ENCODE peak calls at places on chromosomes 7 and 10, in ten cellular contexts. One of them, this sample, is unnamed.

GRCh38 chr7:43764039-43764789 is 5.7 kb downstream of the BLVRA start:
- DNase-seq in T-cell: peak
- DNase-seq in posterior vena cava: peak
- DNase-seq in activated T-helper 1 cell treated with anti-CD3 and anti-CD28 coated beads, Interleukin-2, amount 50 U/mL, for 16 hours: no peak
- DNase-seq in B cell: peak
- DNase-seq in M059J: no peak
- DNase-seq in T-helper 1 cell: no peak
- DNase-seq in activated naive CD8-positive, alpha-beta T cell treated with anti-CD3 and anti-CD28 coated beads, Interleukin-2, amount 50 U/mL, for 16 hours: no peak
- DNase-seq in NCI-H2171 treated with DMSO at 0.1 percent for 48 hours: no peak
- DNase-seq in activated naive CD4-positive, alpha-beta T cell: peak
- DNase-seq in this sample: no peak

GRCh38 chr10:59674211-59674836 is 35.3 kb downstream of the SLC16A9 start:
- DNase-seq in T-cell: no peak
- DNase-seq in posterior vena cava: no peak
- DNase-seq in activated T-helper 1 cell treated with anti-CD3 and anti-CD28 coated beads, Interleukin-2, amount 50 U/mL, for 16 hours: no peak
- DNase-seq in B cell: no peak
- DNase-seq in M059J: peak
- DNase-seq in T-helper 1 cell: no peak
- DNase-seq in activated naive CD8-positive, alpha-beta T cell treated with anti-CD3 and anti-CD28 coated beads, Interleukin-2, amount 50 U/mL, for 16 hours: no peak
- DNase-seq in NCI-H2171 treated with DMSO at 0.1 percent for 48 hours: no peak
- DNase-seq in activated naive CD4-positive, alpha-beta T cell: no peak
- DNase-seq in this sample: no peak

GRCh38 chr10:82660983-82661382 is 786.0 kb downstream of the NRG3 start:
- DNase-seq in T-cell: no peak
- DNase-seq in posterior vena cava: no peak
- DNase-seq in activated T-helper 1 cell treated with anti-CD3 and anti-CD28 coated beads, Interleukin-2, amount 50 U/mL, for 16 hours: no peak
- DNase-seq in B cell: no peak
- DNase-seq in M059J: no peak
- DNase-seq in T-helper 1 cell: no peak
- DNase-seq in activated naive CD8-positive, alpha-beta T cell treated with anti-CD3 and anti-CD28 coated beads, Interleukin-2, amount 50 U/mL, for 16 hours: no peak
- DNase-seq in NCI-H2171 treated with DMSO at 0.1 percent for 48 hours: no peak
- DNase-seq in activated naive CD4-positive, alpha-beta T cell: no peak
- DNase-seq in this sample: peak

GRCh38 chr7:119900996-119901395 is 372.0 kb upstream of the KCND2 start:
- DNase-seq in T-cell: no peak
- DNase-seq in posterior vena cava: no peak
- DNase-seq in activated T-helper 1 cell treated with anti-CD3 and anti-CD28 coated beads, Interleukin-2, amount 50 U/mL, for 16 hours: no peak
- DNase-seq in B cell: no peak
- DNase-seq in M059J: peak
- DNase-seq in T-helper 1 cell: no peak
- DNase-seq in activated naive CD8-positive, alpha-beta T cell treated with anti-CD3 and anti-CD28 coated beads, Interleukin-2, amount 50 U/mL, for 16 hours: no peak
- DNase-seq in NCI-H2171 treated with DMSO at 0.1 percent for 48 hours: no peak
- DNase-seq in activated naive CD4-positive, alpha-beta T cell: no peak
- DNase-seq in this sample: no peak

GRCh38 chr7:71824356-71824755 is 587.8 kb downstream of the CALN1 start:
- DNase-seq in T-cell: no peak
- DNase-seq in posterior vena cava: no peak
- DNase-seq in activated T-helper 1 cell treated with anti-CD3 and anti-CD28 coated beads, Interleukin-2, amount 50 U/mL, for 16 hours: no peak
- DNase-seq in B cell: no peak
- DNase-seq in M059J: peak
- DNase-seq in T-helper 1 cell: no peak
- DNase-seq in activated naive CD8-positive, alpha-beta T cell treated with anti-CD3 and anti-CD28 coated beads, Interleukin-2, amount 50 U/mL, for 16 hours: no peak
- DNase-seq in NCI-H2171 treated with DMSO at 0.1 percent for 48 hours: no peak
- DNase-seq in activated naive CD4-positive, alpha-beta T cell: no peak
- DNase-seq in this sample: no peak

GRCh38 chr10:110437761-110438341 is 59.9 kb upstream of the DUSP5 start:
- DNase-seq in T-cell: no peak
- DNase-seq in posterior vena cava: peak
- DNase-seq in activated T-helper 1 cell treated with anti-CD3 and anti-CD28 coated beads, Interleukin-2, amount 50 U/mL, for 16 hours: no peak
- DNase-seq in B cell: no peak
- DNase-seq in M059J: no peak
- DNase-seq in T-helper 1 cell: no peak
- DNase-seq in activated naive CD8-positive, alpha-beta T cell treated with anti-CD3 and anti-CD28 coated beads, Interleukin-2, amount 50 U/mL, for 16 hours: no peak
- DNase-seq in NCI-H2171 treated with DMSO at 0.1 percent for 48 hours: no peak
- DNase-seq in activated naive CD4-positive, alpha-beta T cell: no peak
- DNase-seq in this sample: no peak

GRCh38 chr10:113326160-113327111 is 226.4 kb upstream of the HABP2 start:
- DNase-seq in T-cell: no peak
- DNase-seq in posterior vena cava: peak
- DNase-seq in activated T-helper 1 cell treated with anti-CD3 and anti-CD28 coated beads, Interleukin-2, amount 50 U/mL, for 16 hours: no peak
- DNase-seq in B cell: no peak
- DNase-seq in M059J: peak
- DNase-seq in T-helper 1 cell: no peak
- DNase-seq in activated naive CD8-positive, alpha-beta T cell treated with anti-CD3 and anti-CD28 coated beads, Interleukin-2, amount 50 U/mL, for 16 hours: no peak
- DNase-seq in NCI-H2171 treated with DMSO at 0.1 percent for 48 hours: no peak
- DNase-seq in activated naive CD4-positive, alpha-beta T cell: no peak
- DNase-seq in this sample: no peak

GRCh38 chr7:13279854-13280435 is 592.5 kb downstream of the ARL4A start:
- DNase-seq in T-cell: no peak
- DNase-seq in posterior vena cava: no peak
- DNase-seq in activated T-helper 1 cell treated with anti-CD3 and anti-CD28 coated beads, Interleukin-2, amount 50 U/mL, for 16 hours: no peak
- DNase-seq in B cell: peak
- DNase-seq in M059J: peak
- DNase-seq in T-helper 1 cell: no peak
- DNase-seq in activated naive CD8-positive, alpha-beta T cell treated with anti-CD3 and anti-CD28 coated beads, Interleukin-2, amount 50 U/mL, for 16 hours: no peak
- DNase-seq in NCI-H2171 treated with DMSO at 0.1 percent for 48 hours: peak
- DNase-seq in activated naive CD4-positive, alpha-beta T cell: no peak
- DNase-seq in this sample: no peak

GRCh38 chr10:59622320-59622901 is 87.2 kb downstream of the SLC16A9 start:
- DNase-seq in T-cell: no peak
- DNase-seq in posterior vena cava: no peak
- DNase-seq in activated T-helper 1 cell treated with anti-CD3 and anti-CD28 coated beads, Interleukin-2, amount 50 U/mL, for 16 hours: no peak
- DNase-seq in B cell: peak
- DNase-seq in M059J: peak
- DNase-seq in T-helper 1 cell: peak
- DNase-seq in activated naive CD8-positive, alpha-beta T cell treated with anti-CD3 and anti-CD28 coated beads, Interleukin-2, amount 50 U/mL, for 16 hours: no peak
- DNase-seq in NCI-H2171 treated with DMSO at 0.1 percent for 48 hours: peak
- DNase-seq in activated naive CD4-positive, alpha-beta T cell: no peak
- DNase-seq in this sample: peak

GRCh38 chr7:107355616-107356015 is 114.2 kb upstream of the GPR22 start:
- DNase-seq in T-cell: no peak
- DNase-seq in posterior vena cava: no peak
- DNase-seq in activated T-helper 1 cell treated with anti-CD3 and anti-CD28 coated beads, Interleukin-2, amount 50 U/mL, for 16 hours: no peak
- DNase-seq in B cell: no peak
- DNase-seq in M059J: peak
- DNase-seq in T-helper 1 cell: no peak
- DNase-seq in activated naive CD8-positive, alpha-beta T cell treated with anti-CD3 and anti-CD28 coated beads, Interleukin-2, amount 50 U/mL, for 16 hours: no peak
- DNase-seq in NCI-H2171 treated with DMSO at 0.1 percent for 48 hours: no peak
- DNase-seq in activated naive CD4-positive, alpha-beta T cell: no peak
- DNase-seq in this sample: no peak

GRCh38 chr10:69383485-69384089 is 33.1 kb downstream of the TACR2 start:
- DNase-seq in T-cell: no peak
- DNase-seq in posterior vena cava: peak
- DNase-seq in activated T-helper 1 cell treated with anti-CD3 and anti-CD28 coated beads, Interleukin-2, amount 50 U/mL, for 16 hours: no peak
- DNase-seq in B cell: no peak
- DNase-seq in M059J: peak
- DNase-seq in T-helper 1 cell: no peak
- DNase-seq in activated naive CD8-positive, alpha-beta T cell treated with anti-CD3 and anti-CD28 coated beads, Interleukin-2, amount 50 U/mL, for 16 hours: no peak
- DNase-seq in NCI-H2171 treated with DMSO at 0.1 percent for 48 hours: peak
- DNase-seq in activated naive CD4-positive, alpha-beta T cell: no peak
- DNase-seq in this sample: no peak

GRCh38 chr10:101818958-101819633 is 852 bp upstream of the OGA start:
- DNase-seq in T-cell: peak
- DNase-seq in posterior vena cava: no peak
- DNase-seq in activated T-helper 1 cell treated with anti-CD3 and anti-CD28 coated beads, Interleukin-2, amount 50 U/mL, for 16 hours: no peak
- DNase-seq in B cell: no peak
- DNase-seq in M059J: no peak
- DNase-seq in T-helper 1 cell: no peak
- DNase-seq in activated naive CD8-positive, alpha-beta T cell treated with anti-CD3 and anti-CD28 coated beads, Interleukin-2, amount 50 U/mL, for 16 hours: no peak
- DNase-seq in NCI-H2171 treated with DMSO at 0.1 percent for 48 hours: no peak
- DNase-seq in activated naive CD4-positive, alpha-beta T cell: peak
- DNase-seq in this sample: peak

GRCh38 chr7:3552499-3552898 is 251.4 kb downstream of the SDK1 start:
- DNase-seq in T-cell: no peak
- DNase-seq in posterior vena cava: no peak
- DNase-seq in activated T-helper 1 cell treated with anti-CD3 and anti-CD28 coated beads, Interleukin-2, amount 50 U/mL, for 16 hours: no peak
- DNase-seq in B cell: no peak
- DNase-seq in M059J: peak
- DNase-seq in T-helper 1 cell: no peak
- DNase-seq in activated naive CD8-positive, alpha-beta T cell treated with anti-CD3 and anti-CD28 coated beads, Interleukin-2, amount 50 U/mL, for 16 hours: no peak
- DNase-seq in NCI-H2171 treated with DMSO at 0.1 percent for 48 hours: no peak
- DNase-seq in activated naive CD4-positive, alpha-beta T cell: no peak
- DNase-seq in this sample: no peak

GRCh38 chr10:60238408-60239100 is 151.1 kb downstream of the ANK3 start:
- DNase-seq in T-cell: no peak
- DNase-seq in posterior vena cava: no peak
- DNase-seq in activated T-helper 1 cell treated with anti-CD3 and anti-CD28 coated beads, Interleukin-2, amount 50 U/mL, for 16 hours: no peak
- DNase-seq in B cell: peak
- DNase-seq in M059J: peak
- DNase-seq in T-helper 1 cell: no peak
- DNase-seq in activated naive CD8-positive, alpha-beta T cell treated with anti-CD3 and anti-CD28 coated beads, Interleukin-2, amount 50 U/mL, for 16 hours: no peak
- DNase-seq in NCI-H2171 treated with DMSO at 0.1 percent for 48 hours: no peak
- DNase-seq in activated naive CD4-positive, alpha-beta T cell: no peak
- DNase-seq in this sample: no peak

This sample was measured in NCI-H510A.